ENCODE peak calls at places on chromosome 9, in nine cellular contexts. E is lower lobe of right lung; Q is PC-3; G is esophagus squamous epithelium; T is choroid plexus epithelial cell; O is vagina; V is fibroblast of pulmonary artery; K is kidney epithelial cell; S is CD8-positive, alpha-beta T cell. L is an unnamed sample.

GRCh38 chr9:93307468-93308157 is 123.7 kb downstream of the WNK2 start:
- DNase-seq in G (no peak), K (no peak), T (no peak), Q (no peak), O (peak), S (no peak), E (no peak), V (no peak), L (peak)

GRCh38 chr9:105309531-105309931 is 65.1 kb downstream of the SLC44A1 start:
- DNase-seq in S (no peak), O (no peak), V (no peak), G (no peak), T (no peak), Q (no peak), E (no peak), K (no peak), L (no peak)

GRCh38 chr9:130579738-130580463 is 524 bp downstream of the FUBP3 start:
- DNase-seq in V (no peak), E (no peak), G (no peak), S (no peak), Q (no peak), K (no peak), O (no peak), T (peak), L (no peak)

GRCh38 chr9:117757566-117757965 is 53.4 kb downstream of the TLR4 start:
- DNase-seq in K (no peak), O (no peak), E (no peak), Q (no peak), G (no peak), S (no peak), T (no peak), V (no peak), L (no peak)

GRCh38 chr9:80020056-80020455 is 448.3 kb downstream of the TLE4 start:
- DNase-seq in S (no peak), T (no peak), V (no peak), K (no peak), E (no peak), Q (no peak), G (no peak), O (no peak), L (no peak)

GRCh38 chr9:108910914-108911313 is 23.0 kb downstream of the ELP1 start:
- DNase-seq in Q (no peak), E (no peak), K (no peak), O (no peak), T (no peak), G (no peak), V (no peak), S (no peak), L (no peak)

GRCh38 chr9:100602302-100602930 is 24.5 kb downstream of the CAVIN4 start:
- DNase-seq in V (peak), K (peak), T (peak), Q (peak), S (no peak), E (no peak), G (no peak), O (no peak), L (no peak)

GRCh38 chr9:136196465-136197371 is 8.2 kb downstream of the LHX3 start:
- DNase-seq in S (no peak), K (no peak), E (no peak), G (no peak), Q (peak), T (no peak), O (no peak), V (no peak), L (no peak)

GRCh38 chr9:121975801-121976277 is 117.3 kb downstream of the TTLL11 start:
- DNase-seq in Q (peak), S (no peak), G (no peak), E (no peak), K (peak), V (no peak), T (no peak), O (no peak), L (no peak)

GRCh38 chr9:80285325-80285724 is 713.6 kb downstream of the TLE4 start:
- DNase-seq in K (no peak), V (peak), T (peak), E (no peak), G (no peak), Q (peak), S (no peak), O (no peak), L (no peak)

GRCh38 chr9:117101003-117101402 is 313.9 kb downstream of the ASTN2 start:
- DNase-seq in K (no peak), T (no peak), Q (no peak), G (no peak), V (no peak), O (no peak), E (no peak), S (no peak), L (no peak)

GRCh38 chr9:137417161-137418021 is 5.6 kb downstream of the EXD3 start:
- DNase-seq in G (no peak), S (no peak), T (no peak), E (peak), K (no peak), V (no peak), O (no peak), Q (no peak), L (no peak)

GRCh38 chr9:107638922-107639321 is 149.4 kb upstream of the KLF4 start:
- DNase-seq in Q (no peak), S (no peak), G (no peak), V (peak), O (no peak), T (peak), K (no peak), E (peak), L (peak)

GRCh38 chr9:74645007-74645639 is 148.0 kb downstream of the RORB start:
- DNase-seq in K (no peak), G (no peak), Q (peak), T (peak), S (no peak), O (no peak), E (no peak), V (peak), L (no peak)

GRCh38 chr9:93677061-93677571 is 100.7 kb downstream of the PHF2 start:
- DNase-seq in S (no peak), T (no peak), K (no peak), E (peak), O (no peak), G (no peak), V (no peak), Q (no peak), L (peak)

GRCh38 chr9:86902606-86903460 is 44.5 kb downstream of the GAS1 start:
- DNase-seq in S (no peak), G (no peak), T (no peak), V (no peak), E (no peak), K (no peak), Q (no peak), O (no peak), L (no peak)

GRCh38 chr9:110578896-110579752 is at the start of gene SVEP1:
- DNase-seq in T (peak), Q (no peak), V (peak), K (no peak), G (no peak), O (no peak), S (no peak), E (peak), L (no peak)

GRCh38 chr9:129276486-129277260 is 98.6 kb upstream of the IER5L start:
- DNase-seq in K (no peak), V (no peak), T (no peak), S (no peak), O (no peak), Q (no peak), G (no peak), E (peak), L (no peak)

GRCh38 chr9:14245901-14246525 is 67.9 kb downstream of the NFIB start:
- DNase-seq in K (no peak), O (no peak), G (no peak), Q (no peak), E (no peak), S (no peak), T (peak), V (peak), L (no peak)

GRCh38 chr9:92406506-92406905 is 2.1 kb upstream of the OGN start:
- DNase-seq in G (peak), V (peak), T (peak), E (no peak), Q (no peak), K (no peak), O (no peak), S (peak), L (peak)

GRCh38 chr9:88076286-88077070 is 61.8 kb downstream of the SPATA31C2 start:
- DNase-seq in T (peak), E (peak), K (peak), O (no peak), S (peak), G (no peak), V (peak), Q (peak), L (no peak)

GRCh38 chr9:88530051-88530450 is 4.9 kb upstream of the NXNL2 start:
- DNase-seq in Q (peak), G (no peak), O (no peak), T (peak), S (no peak), V (peak), E (no peak), K (peak), L (no peak)

GRCh38 chr9:96565684-96566360 is 53.8 kb downstream of the CDC14B start:
- DNase-seq in E (no peak), T (peak), O (no peak), Q (no peak), G (no peak), S (no peak), V (no peak), K (no peak), L (no peak)
- H3K4me3 ChIP-seq in E (peak), T (peak), O (peak), Q (peak), G (peak), S (peak), V (peak), K (peak), L (peak)

GRCh38 chr9:112094240-112094639 is 80.9 kb downstream of the SUSD1 start:
- DNase-seq in O (no peak), Q (no peak), K (no peak), T (no peak), G (no peak), V (no peak), E (no peak), S (no peak), L (no peak)
- TF ChIP-seq CTCF in O (no peak), Q (no peak), K (no peak), T (no peak), G (no peak), V (no peak), E (no peak), S (no peak), L (no peak)

DNA sequence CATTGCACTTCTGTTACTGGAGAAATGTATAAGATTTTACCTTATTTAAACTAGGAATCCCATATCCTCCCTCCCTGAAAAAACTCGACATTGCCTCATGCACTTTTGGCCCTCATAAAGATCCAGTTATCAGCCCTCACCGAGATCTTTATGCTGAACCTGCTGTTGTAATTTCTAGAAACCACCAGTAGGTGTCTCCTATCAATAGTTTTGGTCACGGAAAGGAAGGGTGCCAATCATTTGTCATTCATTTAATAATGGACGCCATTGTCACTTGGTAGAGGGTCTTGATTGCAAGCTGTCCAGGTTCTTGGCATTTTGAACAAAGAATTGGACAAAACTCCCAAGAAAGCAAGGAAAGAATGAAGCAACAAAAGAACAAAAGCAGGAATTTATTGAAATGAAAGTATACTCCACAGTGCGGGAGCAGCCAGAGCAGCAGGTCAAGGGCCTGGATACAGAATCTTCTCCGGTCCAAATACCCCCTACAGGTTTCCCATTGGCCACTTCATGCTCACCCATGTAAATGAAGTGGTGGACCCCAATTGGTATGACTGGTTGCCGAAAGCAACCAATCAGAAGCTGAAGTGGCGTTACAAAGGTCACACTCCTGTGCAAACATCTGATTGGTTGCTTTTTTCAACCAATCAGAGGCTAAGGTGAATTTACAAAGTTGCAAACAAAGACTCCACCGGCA is 524.3 kb downstream of the PSAT1 start:
- DNase-seq in O (no peak), G (no peak), E (no peak), V (peak), K (no peak), S (no peak), T (peak), Q (peak), L (no peak)
- H3K4me3 ChIP-seq in O (no peak), G (peak), E (peak), V (peak), K (no peak), S (no peak), T (peak), Q (no peak), L (peak)

DNA sequence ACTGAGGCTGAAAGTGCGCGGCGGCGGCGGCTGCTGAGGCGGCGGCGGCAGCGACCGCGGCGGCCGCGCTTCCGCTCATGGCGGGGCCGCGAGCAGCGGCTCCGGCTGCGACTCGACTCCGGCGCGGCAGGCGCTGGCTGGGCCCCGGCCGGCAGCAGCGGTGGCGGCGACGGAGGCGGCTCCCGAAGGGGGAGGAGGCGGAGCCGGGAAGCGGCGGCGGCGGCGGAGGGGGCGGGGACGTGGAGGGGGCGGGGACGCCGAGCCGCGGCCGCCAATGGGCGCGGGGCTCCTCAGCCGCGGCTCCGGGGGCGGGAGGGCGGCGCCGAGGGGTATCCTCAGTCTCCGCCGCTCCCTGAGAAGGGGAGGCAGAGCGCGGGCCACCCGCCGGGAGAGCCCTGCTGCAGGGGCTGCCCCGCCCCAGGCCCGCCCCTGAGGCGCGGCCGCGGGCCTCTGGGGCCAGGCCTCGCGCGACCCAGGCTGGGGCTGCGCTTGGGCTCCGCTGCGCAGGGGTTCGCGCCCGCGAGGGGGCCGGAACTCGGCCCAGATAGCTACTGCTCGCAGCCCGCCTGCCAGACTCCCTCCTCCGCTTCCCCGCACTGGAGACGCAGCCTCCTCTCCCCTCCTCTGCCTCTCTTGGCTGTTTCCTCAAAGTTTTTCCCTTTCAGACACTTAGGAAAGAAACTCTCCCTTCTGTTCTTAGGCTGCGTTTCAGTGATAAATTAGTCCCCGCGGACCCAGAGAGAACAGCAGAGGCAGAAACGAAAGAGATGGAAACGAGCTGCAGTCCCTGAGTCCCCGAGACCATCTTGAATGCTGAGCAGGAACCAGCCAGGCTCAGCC is 85.0 kb upstream of the MELK start:
- DNase-seq in E (peak), V (peak), S (peak), T (peak), K (peak), G (peak), Q (peak), O (no peak), L (peak)
- TF ChIP-seq CTCF in E (no peak), V (no peak), S (no peak), T (no peak), K (no peak), G (no peak), Q (no peak), O (no peak), L (no peak)

GRCh38 chr9:98256632-98257218 is 1.3 kb upstream of the TBC1D2 start:
- DNase-seq in O (no peak), E (no peak), V (no peak), T (peak), S (peak), K (no peak), G (no peak), Q (no peak), L (no peak)

GRCh38 chr9:98254236-98255063 is 999 bp downstream of the TBC1D2 start:
- DNase-seq in E (no peak), K (no peak), G (no peak), S (no peak), O (no peak), Q (no peak), V (no peak), T (peak), L (no peak)

GRCh38 chr9:98255578-98256296 is at the start of gene TBC1D2:
- DNase-seq in E (peak), K (peak), G (peak), O (no peak), V (peak), Q (peak), S (peak), T (peak), L (peak)

GRCh38 chr9:98253563-98253962 is 1.9 kb downstream of the TBC1D2 start:
- DNase-seq in E (no peak), K (no peak), V (no peak), S (no peak), O (no peak), G (no peak), T (no peak), Q (peak), L (no peak)

DNA sequence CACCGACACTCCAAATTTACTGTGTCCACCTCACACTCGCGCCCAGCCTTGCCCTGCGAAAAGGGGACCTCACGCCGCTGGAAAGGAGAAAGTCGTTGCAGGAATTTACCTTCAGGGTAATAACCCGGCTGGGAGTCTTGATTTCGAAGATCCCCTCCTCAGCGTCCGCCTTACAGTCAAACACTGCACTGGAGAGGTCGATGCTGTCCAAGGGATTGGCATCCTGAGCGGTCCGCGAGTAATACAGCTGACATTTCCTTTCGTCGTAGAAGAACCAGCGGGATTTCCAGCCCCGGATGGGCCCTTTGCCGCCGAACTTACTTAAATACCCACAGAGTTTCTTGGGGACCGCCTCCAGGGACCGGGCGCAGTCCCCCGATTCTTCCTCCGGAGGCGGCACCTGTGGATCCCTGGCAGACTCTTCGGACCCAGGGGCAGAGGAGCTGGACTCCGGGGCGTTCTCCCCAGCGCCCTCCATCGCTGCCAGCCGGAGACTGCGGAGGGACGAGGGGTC is 328 bp downstream of the TBC1D2 start:
- DNase-seq in E (peak), K (no peak), O (no peak), S (peak), V (peak), T (peak), G (no peak), Q (peak), L (no peak)
- H3K4me3 ChIP-seq in E (peak), K (peak), O (peak), S (peak), V (peak), T (peak), G (peak), Q (peak), L (peak)

GRCh38 chr9:5193345-5193744 is 7.9 kb upstream of the INSL6 start:
- DNase-seq in E (no peak), S (no peak), T (no peak), V (no peak), K (no peak), Q (no peak), O (no peak), G (no peak), L (no peak)

GRCh38 chr9:5186416-5187169 is 1.2 kb upstream of the INSL6 start:
- DNase-seq in V (peak), K (peak), Q (peak), G (no peak), O (no peak), E (no peak), T (peak), S (peak), L (no peak)

GRCh38 chr9:5188060-5188707 is 2.7 kb upstream of the INSL6 start:
- DNase-seq in O (no peak), V (no peak), Q (no peak), K (no peak), G (no peak), E (no peak), T (no peak), S (no peak), L (no peak)

GRCh38 chr9:5195450-5195849 is 10.0 kb upstream of the INSL6 start:
- DNase-seq in T (no peak), G (no peak), S (no peak), Q (peak), V (no peak), E (no peak), O (no peak), K (no peak), L (no peak)

GRCh38 chr9:5191983-5192382 is 6.5 kb upstream of the INSL6 start:
- DNase-seq in E (no peak), O (no peak), G (no peak), S (no peak), T (no peak), K (no peak), V (no peak), Q (no peak), L (no peak)
- TF ChIP-seq CTCF in E (no peak), O (no peak), G (no peak), S (no peak), T (no peak), K (no peak), V (no peak), Q (no peak), L (no peak)

DNA sequence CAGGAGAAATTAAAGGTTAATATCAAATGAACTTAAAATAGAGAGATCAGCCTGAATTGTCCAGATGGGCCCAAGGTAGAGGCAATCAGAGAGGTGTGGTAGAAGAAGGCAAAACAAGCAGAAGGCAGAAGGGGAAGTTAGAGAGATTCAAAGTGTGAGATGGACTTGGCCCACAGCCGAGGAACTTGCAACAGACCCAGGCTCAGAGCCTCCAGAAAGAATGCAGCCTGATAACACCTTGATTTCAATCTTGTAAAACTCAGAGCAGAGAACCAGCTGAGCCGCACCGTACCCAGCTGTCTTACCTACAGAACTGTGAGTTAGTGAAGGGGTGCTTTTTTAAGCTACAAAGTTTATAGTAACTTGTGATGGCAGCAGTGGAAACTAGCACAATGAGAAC is 190.9 kb downstream of the RFK start:
- DNase-seq in S (no peak), K (no peak), T (no peak), G (no peak), O (no peak), Q (no peak), E (peak), V (peak), L (no peak)
- H3K4me3 ChIP-seq in S (no peak), K (no peak), T (no peak), G (no peak), O (no peak), Q (no peak), E (no peak), V (no peak), L (no peak)

DNA sequence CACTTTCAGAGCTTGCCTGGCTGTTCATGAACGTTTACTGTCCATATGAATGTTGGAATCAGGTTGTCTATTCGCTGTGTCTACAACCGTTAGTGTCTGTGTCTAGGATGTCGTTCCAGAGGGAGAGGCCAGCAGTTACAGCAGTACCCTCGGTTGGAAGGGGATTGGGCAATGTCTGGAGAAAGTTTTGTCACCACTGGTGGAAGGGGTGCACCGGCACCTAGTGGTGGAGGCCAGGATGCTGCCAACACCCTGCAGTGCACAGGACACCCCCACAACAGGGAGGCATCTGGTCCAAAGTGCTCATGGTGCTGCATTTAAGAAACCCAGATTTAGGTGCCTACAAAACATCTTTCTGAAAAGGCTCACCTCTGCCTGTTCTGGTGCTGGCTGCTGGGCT is 220.7 kb downstream of the FANCC start:
- DNase-seq in T (no peak), Q (no peak), O (no peak), S (no peak), K (no peak), V (no peak), G (no peak), E (peak), L (no peak)
- TF ChIP-seq CTCF in T (no peak), Q (no peak), O (no peak), S (no peak), K (no peak), V (peak), G (no peak), E (no peak), L (no peak)